ENCODE peak calls at places on chromosomes 3 and 15, in eight cellular contexts. O, A, Y, X, J, T, Q and L are unnamed samples.

GRCh38 chr3:86416334-86416733 is 574.6 kb downstream of the VGLL3 start:
- DNase-seq in X (peak), O (no peak), T (peak), Q (no peak), J (no peak), A (no peak), Y (no peak), L (no peak)

GRCh38 chr3:43863966-43864933 is 173.5 kb downstream of the ABHD5 start:
- DNase-seq in X (no peak), O (no peak), Q (no peak), A (no peak), T (peak), Y (no peak), J (no peak), L (no peak)

GRCh38 chr15:32784571-32784970 is 66.8 kb downstream of the GREM1 start:
- DNase-seq in Y (no peak), A (no peak), X (no peak), T (no peak), O (no peak), J (no peak), Q (no peak), L (no peak)

GRCh38 chr15:86588413-86588812 is 508.7 kb downstream of the AGBL1 start:
- DNase-seq in O (no peak), A (no peak), Y (no peak), X (no peak), T (peak), Q (no peak), J (no peak), L (no peak)

GRCh38 chr15:65334586-65335231 is 30.2 kb downstream of the RNU5B-1 start:
- DNase-seq in Y (no peak), A (no peak), J (no peak), Q (no peak), X (no peak), T (peak), O (no peak), L (no peak)

GRCh38 chr3:101836907-101837598 is 12.3 kb upstream of the NFKBIZ start:
- DNase-seq in T (no peak), O (no peak), A (no peak), Y (no peak), J (no peak), X (no peak), Q (peak), L (no peak)

GRCh38 chr3:64382171-64382570 is 156.9 kb upstream of the PRICKLE2 start:
- DNase-seq in O (no peak), A (no peak), Y (no peak), Q (no peak), T (no peak), J (no peak), X (no peak), L (no peak)

GRCh38 chr3:14209596-14210280 is 31.1 kb downstream of the LSM3 start:
- DNase-seq in Y (no peak), A (no peak), Q (no peak), X (no peak), O (no peak), J (no peak), T (peak), L (no peak)

GRCh38 chr15:87816811-87817210 is 439.7 kb downstream of the NTRK3 start:
- DNase-seq in X (peak), A (no peak), O (peak), Q (no peak), T (no peak), J (no peak), Y (no peak), L (no peak)
- H3K27ac ChIP-seq in X (no peak), A (no peak), O (peak), Q (no peak), T (no peak), J (no peak), Y (no peak), L (no peak)

GRCh38 chr15:58575045-58575786 is 143.4 kb downstream of the LIPC start:
- DNase-seq in Y (no peak), J (no peak), Q (peak), A (no peak), T (no peak), X (no peak), O (no peak), L (no peak)
- H3K27ac ChIP-seq in Y (peak), J (no peak), Q (no peak), A (no peak), T (no peak), X (no peak), O (no peak), L (no peak)

GRCh38 chr3:156710429-156710828 is 36.0 kb downstream of the TIPARP start:
- DNase-seq in J (no peak), O (no peak), Q (no peak), X (no peak), T (no peak), A (no peak), Y (no peak), L (no peak)
- H3K27ac ChIP-seq in J (no peak), O (no peak), Q (no peak), X (no peak), T (no peak), A (no peak), Y (no peak), L (no peak)

DNA sequence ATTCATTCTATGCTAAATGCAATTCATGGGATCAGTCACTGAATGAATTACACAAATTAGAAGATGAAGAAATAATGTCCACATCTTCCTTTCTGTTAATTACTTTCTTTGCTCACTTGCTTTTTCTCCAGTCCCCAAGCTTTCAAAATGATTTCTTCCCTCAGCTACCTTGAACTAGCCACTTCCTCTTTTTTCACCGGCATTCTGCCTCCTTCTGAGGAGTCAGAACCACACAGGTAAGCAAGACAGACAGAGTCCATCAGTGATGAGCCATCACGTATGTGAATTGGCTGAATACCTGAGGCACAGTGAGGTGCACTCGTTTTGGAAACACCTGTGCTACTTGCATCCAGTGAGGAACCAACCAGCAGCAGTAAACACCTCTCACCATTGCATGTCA is 69.1 kb downstream of the ARPP21 start:
- DNase-seq in A (no peak), Q (no peak), Y (no peak), O (no peak), J (no peak), T (no peak), X (no peak), L (no peak)
- H3K27ac ChIP-seq in A (no peak), Q (no peak), Y (no peak), O (no peak), J (no peak), T (no peak), X (no peak), L (no peak)

DNA sequence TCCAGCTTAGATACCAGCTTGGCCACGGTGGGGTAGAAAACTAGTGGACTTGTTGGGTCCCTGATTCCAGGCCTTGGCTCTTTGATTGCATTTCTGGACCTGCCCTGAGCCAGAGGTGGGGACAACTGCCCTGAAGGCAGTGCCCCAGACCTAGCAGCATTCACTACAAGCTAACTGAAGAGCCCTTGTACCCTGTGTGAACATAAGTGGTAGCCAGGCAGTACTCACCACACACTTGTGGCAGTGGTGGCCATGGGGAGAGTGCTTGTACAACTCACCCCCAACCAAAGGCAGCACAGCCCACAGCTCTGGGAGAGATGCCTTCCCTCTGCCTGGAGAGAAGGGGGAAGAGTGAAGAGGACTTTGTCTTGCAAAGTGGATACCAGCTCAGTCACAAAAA is 177.3 kb upstream of the NAALADL2 start:
- DNase-seq in X (no peak), A (no peak), Q (no peak), O (no peak), J (no peak), T (no peak), Y (no peak), L (no peak)
- H3K27ac ChIP-seq in X (no peak), A (no peak), Q (no peak), O (no peak), J (no peak), T (no peak), Y (no peak), L (no peak)

GRCh38 chr3:8532251-8532831 is 30.7 kb downstream of the LMCD1 start:
- DNase-seq in A (peak), X (peak), J (no peak), Q (peak), O (peak), Y (no peak), T (peak), L (no peak)

GRCh38 chr3:8525893-8526292 is 24.3 kb downstream of the LMCD1 start:
- DNase-seq in T (no peak), A (no peak), Y (no peak), O (no peak), X (no peak), J (no peak), Q (no peak), L (no peak)

GRCh38 chr3:8529197-8529637 is 27.6 kb downstream of the LMCD1 start:
- DNase-seq in Q (peak), O (peak), J (no peak), Y (no peak), X (no peak), A (peak), T (peak), L (no peak)

GRCh38 chr3:8524656-8525399 is 23.2 kb downstream of the LMCD1 start:
- DNase-seq in Q (no peak), A (no peak), Y (no peak), X (no peak), T (no peak), O (no peak), J (no peak), L (no peak)

GRCh38 chr3:8529738-8530525 is 28.3 kb downstream of the LMCD1 start:
- DNase-seq in J (no peak), Y (no peak), A (no peak), O (peak), X (no peak), Q (peak), T (peak), L (no peak)
- H3K27ac ChIP-seq in J (peak), Y (peak), A (peak), O (peak), X (no peak), Q (peak), T (peak), L (peak)

DNA sequence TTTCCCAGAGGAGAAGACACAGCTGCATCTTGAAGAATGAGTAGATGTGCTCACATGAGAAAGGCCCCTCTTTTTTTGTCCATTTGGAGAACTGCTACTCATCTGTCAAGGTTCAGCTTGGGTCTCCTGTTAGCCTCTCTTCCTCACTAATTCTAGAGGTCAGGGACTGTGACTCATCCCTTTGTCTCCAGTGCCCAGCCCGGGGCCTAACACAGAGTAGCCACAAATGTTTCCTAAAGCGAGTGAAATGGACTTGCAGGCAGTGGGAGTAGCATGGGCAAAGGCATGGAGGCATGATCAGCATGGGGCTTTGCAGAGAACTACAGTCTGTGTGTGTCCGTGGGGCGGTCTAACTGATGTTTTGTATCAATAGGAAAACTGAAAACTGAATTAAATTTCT is 33.9 kb upstream of the MRPS22 start:
- DNase-seq in Y (no peak), O (peak), A (no peak), T (no peak), J (no peak), X (no peak), Q (no peak), L (no peak)
- H3K27ac ChIP-seq in Y (no peak), O (peak), A (no peak), T (no peak), J (peak), X (no peak), Q (no peak), L (no peak)